ENCODE peak calls at places on chromosome 17, in ten cellular contexts. T is tibial nerve; K is AG04450; V is foreskin fibroblast; Y is stomach; N is right lobe of liver; H is progenitor cell of endocrine pancreas; S is CD8-positive, alpha-beta T cell; Z is OCI-LY7; W is GM10248. I is an unnamed sample.

GRCh38 chr17:21170829-21171228 is 43.1 kb downstream of the TMEM11 start:
- DNase-seq in T (no peak), K (no peak), V (no peak), Y (no peak), N (no peak), H (no peak), S (no peak), Z (no peak), W (no peak), I (no peak)

GRCh38 chr17:80023261-80024205 is 12.1 kb downstream of the TBC1D16 start:
- DNase-seq in T (no peak), K (no peak), V (peak), Y (no peak), N (no peak), H (no peak), S (no peak), Z (no peak), W (no peak), I (no peak)

GRCh38 chr17:30363715-30364202 is 15.0 kb upstream of the CPD start:
- DNase-seq in T (no peak), K (peak), V (peak), Y (peak), N (no peak), H (no peak), S (peak), Z (peak), W (peak), I (no peak)

GRCh38 chr17:5583426-5584382 is 605 bp downstream of the NLRP1 start:
- DNase-seq in T (no peak), K (no peak), V (peak), Y (no peak), N (no peak), H (no peak), S (no peak), Z (no peak), W (no peak), I (no peak)

GRCh38 chr17:69608808-69609494 is 194.5 kb downstream of the MAP2K6 start:
- DNase-seq in T (no peak), K (peak), V (peak), Y (no peak), N (no peak), H (no peak), S (no peak), Z (no peak), W (no peak), I (no peak)

GRCh38 chr17:17663160-17664072 is 17.8 kb upstream of the RAI1 start:
- DNase-seq in T (no peak), K (peak), V (peak), Y (peak), N (no peak), H (peak), S (peak), Z (peak), W (peak), I (peak)

GRCh38 chr17:80771612-80772005 is 220.0 kb upstream of the CHMP6 start:
- DNase-seq in T (no peak), K (no peak), V (no peak), Y (no peak), N (no peak), H (no peak), S (no peak), Z (no peak), W (no peak), I (no peak)

GRCh38 chr17:59337741-59338299 is 6.4 kb downstream of the YPEL2 start:
- DNase-seq in T (no peak), K (no peak), V (no peak), Y (no peak), N (no peak), H (no peak), S (no peak), Z (no peak), W (no peak), I (no peak)

GRCh38 chr17:17888821-17889220 is 52.0 kb upstream of the SREBF1 start:
- DNase-seq in T (no peak), K (no peak), V (no peak), Y (no peak), N (no peak), H (no peak), S (no peak), Z (no peak), W (no peak), I (peak)

GRCh38 chr17:46764335-46764708 is 54.2 kb downstream of the WNT3 start:
- DNase-seq in T (no peak), K (no peak), V (no peak), Y (peak), N (no peak), H (no peak), S (no peak), Z (no peak), W (no peak), I (no peak)

GRCh38 chr17:39867891-39868553 is at the start of gene ZPBP2:
- DNase-seq in T (no peak), K (no peak), V (peak), Y (no peak), N (no peak), H (no peak), S (no peak), Z (no peak), W (peak), I (no peak)

GRCh38 chr17:39867084-39867890 is 715 bp upstream of the ZPBP2 start:
- DNase-seq in T (no peak), K (no peak), V (no peak), Y (no peak), N (no peak), H (no peak), S (peak), Z (no peak), W (peak), I (no peak)

GRCh38 chr17:39870776-39871175 is 2.8 kb downstream of the ZPBP2 start:
- DNase-seq in T (no peak), K (no peak), V (no peak), Y (no peak), N (no peak), H (no peak), S (no peak), Z (no peak), W (no peak), I (no peak)

GRCh38 chr17:39868554-39868942 is 546 bp downstream of the ZPBP2 start:
- DNase-seq in T (no peak), K (no peak), V (no peak), Y (no peak), N (no peak), H (no peak), S (no peak), Z (no peak), W (no peak), I (no peak)

DNA sequence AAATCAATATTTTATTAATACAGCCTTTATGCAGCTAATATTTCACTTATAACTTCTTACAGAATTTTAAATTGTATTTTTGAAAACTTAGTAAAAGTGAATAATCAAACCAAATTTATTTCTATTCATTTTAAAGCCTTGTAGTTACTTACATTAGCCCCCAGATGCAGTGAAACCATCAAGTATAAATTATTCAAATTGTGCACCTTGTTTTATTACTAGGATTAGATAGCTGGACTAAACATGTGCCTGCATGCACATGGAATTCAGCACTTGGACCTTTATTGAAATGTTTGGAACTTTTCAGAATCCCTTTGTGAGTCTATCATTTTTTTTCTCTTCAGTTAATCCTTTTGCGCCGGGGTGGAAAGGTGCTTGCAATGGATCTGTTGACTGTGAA is 4.7 kb downstream of the ZPBP2 start:
- DNase-seq in T (no peak), K (peak), V (peak), Y (no peak), N (no peak), H (no peak), S (no peak), Z (no peak), W (no peak), I (no peak)
- TF ChIP-seq CTCF in T (no peak), K (peak), V (peak), Y (no peak), N (peak), H (no peak), S (no peak), Z (no peak), W (peak), I (no peak)

GRCh38 chr17:2394775-2395191 is 6.1 kb downstream of the MNT start:
- DNase-seq in T (no peak), K (no peak), V (no peak), Y (no peak), N (peak), H (no peak), S (no peak), Z (no peak), W (no peak), I (no peak)

GRCh38 chr17:2396568-2397246 is 4.2 kb downstream of the MNT start:
- DNase-seq in T (peak), K (peak), V (peak), Y (peak), N (peak), H (peak), S (no peak), Z (peak), W (peak), I (peak)

GRCh38 chr17:2393954-2394749 is 6.7 kb downstream of the MNT start:
- DNase-seq in T (no peak), K (no peak), V (no peak), Y (no peak), N (peak), H (no peak), S (no peak), Z (no peak), W (no peak), I (no peak)

GRCh38 chr17:2396192-2396567 is 4.7 kb downstream of the MNT start:
- DNase-seq in T (no peak), K (no peak), V (no peak), Y (no peak), N (no peak), H (no peak), S (no peak), Z (no peak), W (no peak), I (no peak)

GRCh38 chr17:2395258-2396170 is 5.3 kb downstream of the MNT start:
- DNase-seq in T (no peak), K (no peak), V (peak), Y (no peak), N (peak), H (no peak), S (no peak), Z (no peak), W (no peak), I (no peak)
- TF ChIP-seq CTCF in T (no peak), K (no peak), V (peak), Y (no peak), N (no peak), H (no peak), S (no peak), Z (no peak), W (no peak), I (no peak)

GRCh38 chr17:73585583-73585982 is 58.7 kb downstream of the SDK2 start:
- DNase-seq in T (no peak), K (no peak), V (no peak), Y (no peak), N (no peak), H (no peak), S (no peak), Z (peak), W (no peak), I (no peak)

GRCh38 chr17:73588291-73589095 is 55.8 kb downstream of the SDK2 start:
- DNase-seq in T (no peak), K (no peak), V (no peak), Y (no peak), N (no peak), H (no peak), S (no peak), Z (peak), W (no peak), I (no peak)

GRCh38 chr17:73586153-73586906 is 57.9 kb downstream of the SDK2 start:
- DNase-seq in T (no peak), K (no peak), V (no peak), Y (no peak), N (no peak), H (no peak), S (no peak), Z (no peak), W (no peak), I (no peak)

GRCh38 chr17:73584987-73585386 is 59.3 kb downstream of the SDK2 start:
- DNase-seq in T (no peak), K (no peak), V (no peak), Y (no peak), N (no peak), H (no peak), S (no peak), Z (no peak), W (no peak), I (no peak)

GRCh38 chr17:73586921-73587680 is 57.1 kb downstream of the SDK2 start:
- DNase-seq in T (no peak), K (no peak), V (no peak), Y (no peak), N (no peak), H (no peak), S (no peak), Z (peak), W (no peak), I (no peak)
- TF ChIP-seq CTCF in T (no peak), K (no peak), V (no peak), Y (no peak), N (no peak), H (no peak), S (no peak), Z (peak), W (no peak), I (no peak)

GRCh38 chr17:68291836-68292688 is 767 bp downstream of the ARSG start:
- DNase-seq in T (peak), K (no peak), V (peak), Y (peak), N (peak), H (peak), S (peak), Z (peak), W (peak), I (peak)
- TF ChIP-seq CTCF in T (no peak), K (no peak), V (no peak), Y (no peak), N (no peak), H (peak), S (no peak), Z (peak), W (no peak), I (no peak)

DNA sequence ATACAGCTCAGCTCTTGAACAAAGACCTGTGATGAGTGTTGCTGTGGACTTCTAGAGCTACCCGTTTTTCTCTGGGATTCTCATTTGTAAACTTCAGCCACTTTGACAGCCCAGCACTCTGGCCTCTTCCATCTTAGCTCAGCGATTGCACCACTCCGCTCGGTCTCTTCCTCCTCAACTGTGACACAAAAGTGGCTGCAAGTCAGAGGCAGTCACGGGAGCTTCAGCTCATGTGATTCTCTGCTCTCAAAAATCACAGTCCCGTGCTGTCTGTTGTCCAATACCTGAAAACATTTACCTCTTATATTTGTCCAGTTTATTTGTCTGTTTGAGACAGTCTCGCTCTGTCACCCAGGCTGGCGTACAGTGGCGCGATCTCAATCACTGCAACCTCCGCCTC is 75.7 kb upstream of the DNAH17 start:
- DNase-seq in T (no peak), K (no peak), V (no peak), Y (no peak), N (no peak), H (no peak), S (no peak), Z (no peak), W (no peak), I (no peak)
- TF ChIP-seq CTCF in T (no peak), K (no peak), V (no peak), Y (no peak), N (no peak), H (no peak), S (no peak), Z (no peak), W (no peak), I (no peak)

GRCh38 chr17:53516643-53517042 is 306.1 kb upstream of the KIF2B start:
- DNase-seq in T (no peak), K (no peak), V (no peak), Y (no peak), N (no peak), H (no peak), S (no peak), Z (no peak), W (no peak), I (no peak)
- TF ChIP-seq CTCF in T (no peak), K (no peak), V (no peak), Y (no peak), N (peak), H (peak), S (no peak), Z (no peak), W (no peak), I (no peak)

GRCh38 chr17:58084317-58084981 is 1.2 kb downstream of the DYNLL2 start:
- DNase-seq in T (no peak), K (no peak), V (peak), Y (peak), N (peak), H (no peak), S (peak), Z (peak), W (peak), I (no peak)
- TF ChIP-seq CTCF in T (no peak), K (peak), V (no peak), Y (no peak), N (peak), H (peak), S (no peak), Z (peak), W (peak), I (no peak)

GRCh38 chr17:73594025-73594424 is 50.2 kb downstream of the SDK2 start:
- DNase-seq in T (no peak), K (no peak), V (no peak), Y (no peak), N (no peak), H (no peak), S (no peak), Z (no peak), W (no peak), I (peak)

GRCh38 chr17:73593249-73593965 is 50.8 kb downstream of the SDK2 start:
- DNase-seq in T (no peak), K (no peak), V (no peak), Y (no peak), N (no peak), H (no peak), S (no peak), Z (no peak), W (no peak), I (no peak)

GRCh38 chr17:73595931-73596330 is 48.3 kb downstream of the SDK2 start:
- DNase-seq in T (no peak), K (no peak), V (no peak), Y (no peak), N (no peak), H (no peak), S (no peak), Z (no peak), W (no peak), I (no peak)

GRCh38 chr17:73594598-73594997 is 49.6 kb downstream of the SDK2 start:
- DNase-seq in T (no peak), K (no peak), V (no peak), Y (no peak), N (no peak), H (no peak), S (no peak), Z (no peak), W (no peak), I (no peak)

GRCh38 chr17:73595068-73595865 is 49.0 kb downstream of the SDK2 start:
- DNase-seq in T (no peak), K (no peak), V (no peak), Y (peak), N (no peak), H (peak), S (no peak), Z (peak), W (peak), I (peak)
- TF ChIP-seq CTCF in T (peak), K (peak), V (no peak), Y (no peak), N (peak), H (peak), S (peak), Z (peak), W (no peak), I (peak)

DNA sequence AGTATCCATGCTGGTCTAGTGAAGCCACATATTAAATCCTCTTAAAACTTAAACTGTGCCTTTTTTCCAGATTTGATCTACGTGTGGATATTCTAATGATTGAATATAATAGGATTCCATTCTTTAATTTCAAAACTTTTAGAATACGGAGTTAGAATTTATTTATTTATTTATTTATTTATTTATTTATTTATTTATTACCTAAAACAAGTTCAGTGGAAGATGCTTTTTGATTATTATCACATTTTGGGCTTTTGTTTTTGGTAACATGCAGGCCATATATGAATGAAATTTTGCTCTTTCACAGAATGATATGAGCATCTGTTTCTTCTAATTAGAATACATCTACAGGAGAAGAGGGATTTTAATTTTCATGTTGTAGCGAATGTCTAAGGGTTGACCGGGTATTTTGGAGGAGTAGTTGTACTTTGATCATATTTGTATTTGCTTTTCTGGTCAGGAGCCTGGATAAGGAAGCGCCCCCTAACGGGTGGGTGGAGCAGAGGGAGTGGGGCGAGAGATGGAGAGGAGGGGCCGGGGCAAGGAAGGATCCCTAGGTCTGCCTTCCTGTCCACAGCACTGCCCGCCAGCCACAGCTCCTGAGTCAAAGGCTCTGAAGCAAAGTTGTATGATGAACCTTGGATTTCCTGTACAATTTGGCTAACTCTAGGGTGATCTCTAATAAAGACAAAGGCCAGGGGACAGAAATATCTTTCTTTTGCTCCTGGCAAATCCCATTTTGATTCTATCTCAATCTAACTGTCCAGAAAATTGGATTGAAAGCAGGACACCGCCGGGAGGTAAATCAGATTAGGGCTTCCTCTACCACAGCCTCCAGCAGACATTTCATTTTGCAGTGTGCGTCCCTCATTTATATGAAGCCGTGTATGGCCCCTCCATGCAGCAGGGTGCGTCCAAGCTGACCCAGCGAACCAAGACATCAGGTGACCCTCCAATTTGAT is 149.1 kb downstream of the PRKCA start:
- DNase-seq in T (no peak), K (no peak), V (no peak), Y (peak), N (peak), H (no peak), S (no peak), Z (no peak), W (no peak), I (peak)
- TF ChIP-seq CTCF in T (no peak), K (no peak), V (no peak), Y (no peak), N (peak), H (peak), S (no peak), Z (no peak), W (peak), I (no peak)

GRCh38 chr17:38717139-38717745 is 12.2 kb downstream of the MLLT6 start:
- DNase-seq in T (no peak), K (no peak), V (no peak), Y (no peak), N (no peak), H (no peak), S (no peak), Z (no peak), W (no peak), I (no peak)
- TF ChIP-seq CTCF in T (no peak), K (no peak), V (no peak), Y (no peak), N (no peak), H (no peak), S (no peak), Z (no peak), W (no peak), I (no peak)